ENCODE peak calls at places on chromosomes 2 and 18, in eight cellular contexts. V, H, T, I, O, J, P and E are unnamed samples.

GRCh38 chr2:207133862-207134519 is 31.8 kb downstream of the KLF7 start:
- DNase-seq in T (peak), O (peak), I (no peak), P (peak), V (no peak), J (peak), H (peak), E (peak)

GRCh38 chr2:220855296-220855695 is 716.8 kb downstream of the EPHA4 start:
- DNase-seq in H (no peak), T (no peak), I (no peak), P (no peak), V (no peak), J (no peak), O (peak), E (peak)

GRCh38 chr2:75605770-75606535 is 40.6 kb upstream of the MRPL19 start:
- DNase-seq in P (peak), T (no peak), V (no peak), J (no peak), H (peak), I (no peak), O (peak), E (peak)

GRCh38 chr18:57898506-57899124 is 95.5 kb upstream of the ATP8B1 start:
- DNase-seq in J (no peak), H (peak), O (peak), T (no peak), I (no peak), V (no peak), P (peak), E (peak)

GRCh38 chr2:96209011-96209728 is 543 bp upstream of the STARD7 start:
- DNase-seq in O (no peak), P (no peak), I (no peak), J (no peak), T (no peak), V (no peak), H (no peak), E (no peak)

GRCh38 chr18:48321121-48321520 is 88.1 kb downstream of the ZBTB7C start:
- DNase-seq in J (no peak), V (no peak), P (no peak), I (no peak), O (no peak), H (no peak), T (no peak), E (no peak)

GRCh38 chr2:3189961-3190360 is 187.7 kb downstream of the EIPR1 start:
- DNase-seq in J (no peak), H (no peak), T (no peak), I (no peak), V (no peak), P (no peak), O (no peak), E (no peak)

GRCh38 chr2:171522804-171523338 is 597 bp downstream of the CYBRD1 start:
- DNase-seq in I (no peak), V (peak), O (no peak), T (no peak), P (peak), J (peak), H (no peak), E (peak)

GRCh38 chr2:59932341-59932740 is 621.1 kb downstream of the BCL11A start:
- DNase-seq in T (no peak), H (peak), I (peak), P (no peak), V (no peak), O (peak), J (no peak), E (no peak)

GRCh38 chr2:12428324-12428723 is 288.4 kb upstream of the TRIB2 start:
- DNase-seq in J (no peak), P (no peak), V (no peak), T (no peak), I (no peak), O (no peak), H (no peak), E (peak)

GRCh38 chr2:219406861-219407230 is 11.3 kb upstream of the DES start:
- DNase-seq in V (no peak), T (no peak), P (peak), I (no peak), O (peak), J (peak), H (peak), E (peak)

GRCh38 chr2:25981596-25982272 is 563 bp downstream of the KIF3C start:
- DNase-seq in H (no peak), O (no peak), P (no peak), V (peak), J (no peak), I (peak), T (no peak), E (no peak)

GRCh38 chr18:63022429-63023022 is 297.0 kb downstream of the BCL2 start:
- DNase-seq in O (no peak), J (no peak), I (no peak), V (no peak), P (no peak), T (no peak), H (no peak), E (no peak)

GRCh38 chr2:39356922-39357639 is 80.0 kb downstream of the MAP4K3 start:
- DNase-seq in I (no peak), P (no peak), T (no peak), V (no peak), H (no peak), J (no peak), O (no peak), E (no peak)

GRCh38 chr2:70901235-70902066 is 34.2 kb upstream of the ATP6V1B1 start:
- DNase-seq in I (no peak), H (no peak), J (no peak), O (no peak), P (peak), T (no peak), V (no peak), E (peak)

GRCh38 chr2:216031960-216032689 is 18.8 kb upstream of the MREG start:
- DNase-seq in O (peak), V (no peak), T (no peak), P (peak), H (peak), I (no peak), J (no peak), E (peak)
- H3K4me3 ChIP-seq in O (no peak), V (no peak), T (no peak), P (no peak), H (no peak), I (no peak), J (no peak), E (no peak)

DNA sequence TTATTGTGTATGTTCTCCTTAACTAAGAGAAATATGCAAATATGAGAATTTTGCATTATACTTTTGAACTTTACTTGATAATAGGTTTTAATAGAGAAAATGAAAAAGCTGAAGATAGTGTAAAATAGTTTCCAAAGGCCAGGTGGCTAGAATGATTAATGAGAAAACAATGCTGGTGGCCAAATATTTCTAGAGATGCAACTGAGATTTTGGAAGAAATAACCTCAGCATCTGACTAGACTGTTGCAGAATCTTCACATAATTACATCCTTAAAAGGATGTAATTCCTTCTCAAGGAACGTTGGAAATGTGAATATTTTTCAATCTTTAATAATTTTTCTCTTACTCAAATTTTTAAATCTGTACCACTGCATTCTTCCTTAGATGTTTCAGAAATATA is 434.4 kb downstream of the THSD7B start:
- DNase-seq in H (no peak), P (no peak), J (no peak), I (no peak), V (no peak), O (no peak), T (no peak), E (no peak)
- TF ChIP-seq CTCF in H (no peak), P (no peak), J (no peak), I (no peak), V (no peak), O (no peak), T (no peak), E (no peak)

DNA sequence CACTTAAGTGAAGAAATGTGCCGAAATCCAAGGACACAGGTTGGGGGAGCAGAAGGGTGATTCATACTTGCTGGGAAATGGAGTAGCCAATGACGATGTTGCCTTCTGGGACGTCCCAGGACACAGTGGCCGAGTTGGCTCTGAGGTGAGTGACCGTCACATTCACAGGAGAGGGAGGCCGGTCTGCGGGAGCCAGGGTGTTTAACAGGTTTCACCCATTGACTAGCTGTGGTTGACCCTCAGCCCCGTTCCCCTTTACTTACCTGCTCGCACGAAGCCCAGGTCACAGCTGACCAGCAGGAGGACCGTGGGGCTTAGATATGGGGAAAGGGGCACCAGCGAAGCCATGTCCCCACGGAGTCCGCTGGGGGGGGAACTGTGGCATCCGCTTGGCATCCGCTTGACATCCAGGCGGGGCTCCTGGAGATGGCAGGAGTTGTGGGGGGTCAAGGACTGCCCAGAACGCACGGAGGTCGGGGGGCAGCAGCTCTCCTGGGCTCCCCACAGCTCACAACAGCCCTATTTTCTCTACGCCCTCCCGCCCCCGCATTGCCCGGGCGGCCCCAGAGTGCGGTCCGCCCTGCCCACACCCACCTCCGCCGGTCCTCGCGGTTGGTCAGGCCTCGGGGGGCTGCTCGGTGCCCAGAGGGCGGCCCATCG is 586 bp downstream of the FNDC4 start:
- DNase-seq in I (no peak), O (no peak), P (peak), V (no peak), H (no peak), J (peak), T (no peak), E (peak)
- H3K4me3 ChIP-seq in I (no peak), O (peak), P (peak), V (no peak), H (peak), J (peak), T (no peak), E (peak)

GRCh38 chr2:101401316-101401660 is 14.0 kb upstream of the CREG2 start:
- DNase-seq in T (no peak), O (no peak), V (no peak), I (peak), H (no peak), J (no peak), P (no peak), E (no peak)

GRCh38 chr2:101400516-101401315 is 13.4 kb upstream of the CREG2 start:
- DNase-seq in V (no peak), J (no peak), H (no peak), I (no peak), T (no peak), P (no peak), O (no peak), E (no peak)

GRCh38 chr2:101402637-101403036 is 15.3 kb upstream of the CREG2 start:
- DNase-seq in O (no peak), V (no peak), I (no peak), H (no peak), J (no peak), P (no peak), T (no peak), E (no peak)

GRCh38 chr2:101403745-101404144 is 16.4 kb upstream of the CREG2 start:
- DNase-seq in T (no peak), P (no peak), H (no peak), J (no peak), V (no peak), O (no peak), I (no peak), E (no peak)

DNA sequence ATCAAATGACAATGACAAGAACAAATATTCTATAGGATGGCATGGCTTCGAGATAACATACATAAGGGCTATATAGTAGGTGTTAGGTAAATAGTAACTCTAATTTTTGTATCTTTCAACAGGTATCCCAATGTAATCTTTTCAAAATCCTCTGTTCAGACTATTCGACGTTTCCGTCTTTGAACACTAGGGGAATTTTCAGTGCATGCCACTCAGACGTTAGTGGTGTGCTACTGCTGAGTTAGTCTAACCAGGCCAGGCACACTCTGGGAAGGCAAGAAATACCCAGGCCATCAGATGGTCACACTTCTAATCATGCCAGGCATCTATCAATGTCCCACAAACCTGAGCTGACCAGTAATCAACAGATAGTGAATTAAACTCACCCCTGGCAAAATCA is 14.6 kb upstream of the CREG2 start:
- DNase-seq in J (no peak), I (no peak), H (no peak), V (no peak), T (no peak), O (no peak), P (no peak), E (no peak)
- TF ChIP-seq CTCF in J (no peak), I (peak), H (peak), V (no peak), T (no peak), O (no peak), P (no peak), E (no peak)

GRCh38 chr18:70423120-70423519 is 134.3 kb downstream of the SOCS6 start:
- DNase-seq in O (no peak), P (no peak), T (no peak), H (peak), J (no peak), V (peak), I (no peak), E (no peak)

GRCh38 chr18:70422061-70422965 is 133.5 kb downstream of the SOCS6 start:
- DNase-seq in T (no peak), V (peak), I (no peak), J (peak), O (peak), P (peak), H (peak), E (peak)

GRCh38 chr18:70420151-70420898 is 131.5 kb downstream of the SOCS6 start:
- DNase-seq in J (no peak), I (no peak), T (no peak), P (peak), O (peak), H (no peak), V (no peak), E (peak)

GRCh38 chr18:70419526-70419925 is 130.7 kb downstream of the SOCS6 start:
- DNase-seq in I (no peak), V (no peak), O (peak), T (no peak), J (no peak), P (peak), H (no peak), E (peak)

DNA sequence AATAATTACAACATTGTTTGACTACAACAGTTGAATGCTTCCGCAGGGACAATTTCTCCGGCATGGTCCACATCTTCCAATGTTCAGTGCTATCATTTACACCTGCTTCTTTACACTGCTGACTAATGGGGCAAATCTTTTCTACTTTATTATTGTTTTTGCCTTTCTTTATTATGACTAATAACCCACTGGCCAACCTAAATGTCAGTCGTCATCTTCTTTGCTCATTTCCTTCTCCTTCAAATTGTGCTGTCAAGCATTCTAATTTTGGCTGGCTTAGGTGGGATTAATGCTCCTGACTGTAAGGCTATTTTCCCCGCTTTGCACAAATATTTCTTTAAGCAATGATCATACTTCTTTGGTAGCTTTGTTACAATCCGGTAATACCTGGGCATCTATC is 132.6 kb downstream of the SOCS6 start:
- DNase-seq in O (peak), J (no peak), I (no peak), H (peak), T (no peak), P (peak), V (no peak), E (no peak)
- H3K4me3 ChIP-seq in O (no peak), J (no peak), I (no peak), H (peak), T (no peak), P (no peak), V (no peak), E (no peak)

GRCh38 chr2:66095820-66096219 is 339.1 kb upstream of the MEIS1 start:
- DNase-seq in J (no peak), O (no peak), T (no peak), I (no peak), V (no peak), H (no peak), P (no peak), E (no peak)
- TF ChIP-seq CTCF in J (no peak), O (no peak), T (no peak), I (no peak), V (no peak), H (no peak), P (no peak), E (no peak)